ENCODE peak calls at places on chromosomes 7 and 10, in seven cellular contexts. P, S, C, U, Z, B and N are unnamed samples. For H3K4me1, the result is how much of the 10 kb centered on the place peaks cover.

GRCh38 chr10:120949511-120950102 is 98.4 kb downstream of the WDR11 start:
- DNase-seq in P (no peak), S (no peak), C (no peak), U (no peak), Z (peak), B (peak), N (no peak)

GRCh38 chr7:1885465-1886226 is 215.6 kb downstream of the ELFN1 start:
- DNase-seq in P (no peak), S (no peak), C (no peak), U (no peak), Z (no peak), B (no peak), N (peak)

GRCh38 chr7:47610506-47611044 is 28.7 kb upstream of the TNS3 start:
- DNase-seq in P (peak), S (no peak), C (no peak), U (no peak), Z (no peak), B (no peak), N (no peak)

GRCh38 chr7:155377071-155377836 is 79.6 kb downstream of the INSIG1 start:
- DNase-seq in P (no peak), S (no peak), C (no peak), U (no peak), Z (no peak), B (peak), N (no peak)

GRCh38 chr10:77320852-77321496 is 316.6 kb downstream of the KCNMA1 start:
- DNase-seq in P (no peak), S (no peak), C (no peak), U (no peak), Z (no peak), B (no peak), N (no peak)

GRCh38 chr10:120386896-120387295 is 70.1 kb upstream of the PLPP4 start:
- DNase-seq in P (no peak), S (no peak), C (no peak), U (no peak), Z (no peak), B (no peak), N (no peak)

GRCh38 chr10:30396708-30397107 is 37.3 kb upstream of the MAP3K8 start:
- DNase-seq in P (no peak), S (no peak), C (no peak), U (no peak), Z (no peak), B (no peak), N (no peak)

GRCh38 chr10:46555366-46555712 is 1.1 kb downstream of the GPRIN2 start:
- DNase-seq in P (no peak), S (peak), C (no peak), U (peak), Z (peak), B (peak), N (peak)

GRCh38 chr10:130902471-130902870 is 409.1 kb downstream of the TCERG1L start:
- DNase-seq in P (no peak), S (no peak), C (no peak), U (no peak), Z (no peak), B (no peak), N (no peak)

GRCh38 chr7:128417071-128417470 is 7.3 kb upstream of the IMPDH1 start:
- DNase-seq in P (no peak), S (no peak), C (no peak), U (no peak), Z (no peak), B (no peak), N (no peak)

GRCh38 chr10:52951819-52952218 is 179.2 kb upstream of the MBL2 start:
- DNase-seq in P (no peak), S (peak), C (no peak), U (no peak), Z (peak), B (peak), N (no peak)

GRCh38 chr7:144516729-144517128 is 113.2 kb upstream of the NOBOX start:
- DNase-seq in P (no peak), S (no peak), C (no peak), U (no peak), Z (no peak), B (no peak), N (no peak)

DNA sequence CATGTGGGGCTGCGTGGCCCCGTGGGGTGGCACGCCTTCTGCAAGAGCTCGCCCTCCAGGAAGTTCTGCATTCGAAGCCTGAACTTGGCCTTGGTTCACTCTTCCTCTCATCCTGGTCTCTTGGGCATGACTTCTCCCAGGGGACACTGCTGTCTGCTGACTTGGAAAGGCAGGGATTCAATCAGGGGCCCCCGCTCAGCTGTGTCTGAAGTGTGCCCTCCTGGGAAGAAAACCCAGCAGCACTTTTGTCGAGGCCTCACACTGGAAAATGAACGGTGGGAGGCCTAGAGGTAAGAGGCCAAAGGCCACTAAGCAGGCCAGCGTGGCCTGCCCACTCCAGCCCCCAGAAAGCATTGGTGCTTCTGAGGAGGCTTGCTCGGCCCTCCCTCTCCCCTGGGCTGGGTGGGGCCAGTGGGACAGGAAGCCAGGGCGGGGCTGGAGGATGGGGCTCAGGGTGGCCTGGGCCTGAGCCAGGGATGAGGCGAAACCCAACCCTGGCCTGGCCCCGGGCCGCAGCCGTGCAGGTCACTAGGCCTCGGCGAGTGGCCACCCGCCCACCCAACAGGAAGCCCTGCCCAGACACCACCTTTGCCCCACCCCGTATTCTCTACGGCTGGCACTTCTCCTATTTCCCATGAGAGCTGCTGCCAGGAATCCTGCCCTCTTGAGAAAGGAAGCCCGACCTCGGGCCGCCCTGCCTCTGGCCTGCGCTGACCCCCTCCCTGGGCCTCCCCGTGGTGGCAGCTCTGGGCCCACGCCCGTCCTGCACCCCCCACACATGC is 81.1 kb downstream of the ZMIZ1 start:
- DNase-seq in P (peak), S (no peak), C (peak), U (peak), Z (peak), B (peak), N (peak)
- H3K4me1 ChIP-seq in P (half or more), S (under half), C (under half), U (under half), Z (under half), B (under half), N (half or more)

DNA sequence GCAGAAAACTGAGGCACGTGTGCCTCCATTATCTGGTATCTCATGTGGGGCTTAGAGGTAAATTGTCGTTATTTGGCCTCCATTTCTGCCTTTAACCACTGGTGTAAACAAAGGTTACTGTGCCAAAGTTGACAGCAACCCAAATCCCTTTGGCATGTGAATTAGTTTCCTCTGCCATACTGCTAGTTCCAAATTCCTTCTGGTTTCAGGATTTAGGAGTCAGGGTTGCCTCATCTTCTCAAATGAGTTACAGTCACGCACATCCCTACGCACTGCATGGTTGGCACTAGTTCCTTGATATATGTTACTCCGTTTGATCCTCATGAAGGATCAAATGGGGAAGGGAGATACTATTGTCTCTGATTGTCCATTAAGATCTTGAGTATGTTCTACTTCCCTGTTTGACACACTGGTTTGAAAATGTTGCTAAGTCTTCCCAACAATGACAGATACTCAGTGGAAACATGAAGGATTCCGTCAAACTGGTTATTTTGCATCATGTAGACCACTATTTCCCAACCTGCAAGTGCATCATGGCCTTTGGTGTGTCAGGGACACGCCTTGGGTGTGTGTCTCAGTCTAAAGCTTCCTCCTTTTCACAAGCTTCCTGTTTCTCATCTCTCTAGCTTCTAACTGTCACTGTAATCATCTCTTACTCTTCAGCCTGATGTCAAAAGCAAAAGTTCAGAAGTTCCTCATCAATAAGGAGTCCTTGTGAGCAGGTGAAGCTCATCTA is at the start of gene LIPN:
- DNase-seq in P (no peak), S (no peak), C (no peak), U (no peak), Z (no peak), B (no peak), N (no peak)
- H3K27ac ChIP-seq in P (no peak), S (no peak), C (no peak), U (no peak), Z (no peak), B (no peak), N (no peak)

GRCh38 chr10:80201592-80202256 is 3.6 kb downstream of the ANXA11 start:
- DNase-seq in P (peak), S (no peak), C (no peak), U (no peak), Z (no peak), B (no peak), N (no peak)
- H3K4me1 ChIP-seq in P (half or more), S (under half), C (half or more), U (under half), Z (under half), B (under half), N (half or more)

DNA sequence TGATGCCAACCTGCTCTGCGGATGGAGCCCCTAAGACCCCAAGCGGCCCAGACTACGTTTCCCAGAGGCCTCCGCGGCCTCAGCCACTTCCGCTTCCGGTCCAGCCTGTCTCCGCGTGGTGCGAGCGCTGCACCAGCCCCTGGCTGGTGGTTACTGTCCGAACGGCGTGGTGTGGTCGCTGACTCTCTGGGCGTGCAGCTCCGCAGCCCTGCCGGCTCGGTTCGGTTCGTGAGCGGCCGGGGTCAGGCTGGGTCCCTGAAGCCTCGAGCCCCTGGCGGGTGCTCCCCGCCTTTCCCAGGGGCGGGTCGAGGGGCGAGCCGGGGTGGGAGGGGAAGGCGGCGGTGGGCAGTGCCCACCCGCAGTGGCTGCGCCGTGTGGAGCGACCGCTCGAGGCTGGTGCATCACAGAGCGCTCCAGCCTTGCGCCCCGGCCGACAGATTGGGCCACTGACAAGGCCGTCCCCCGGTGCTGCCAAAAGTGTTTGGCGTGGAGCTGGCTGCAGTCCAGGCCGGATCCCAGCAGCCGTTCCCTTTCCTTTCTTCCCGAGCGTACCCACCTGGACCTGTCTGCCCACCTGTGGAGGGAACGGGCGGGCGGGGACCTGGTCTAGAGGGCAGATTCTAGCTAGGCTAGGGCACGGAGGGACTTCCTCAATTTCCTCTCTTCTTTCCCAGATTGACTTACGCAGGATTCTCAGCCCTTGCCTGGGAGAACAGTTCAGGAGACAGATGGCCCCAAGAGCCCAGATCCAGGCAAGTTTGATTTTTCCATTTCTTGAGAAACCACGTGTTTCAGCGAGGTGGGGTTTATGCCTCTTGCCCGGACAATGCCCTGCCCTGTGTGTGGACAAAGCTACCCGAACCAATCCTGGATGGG is at the start of gene ZNF485:
- DNase-seq in P (peak), S (peak), C (peak), U (peak), Z (peak), B (peak), N (peak)
- H3K27ac ChIP-seq in P (no peak), S (peak), C (peak), U (peak), Z (no peak), B (no peak), N (peak)

GRCh38 chr10:73907841-73908517 is 3.0 kb upstream of the PLAU start:
- DNase-seq in P (peak), S (no peak), C (no peak), U (no peak), Z (no peak), B (no peak), N (no peak)

GRCh38 chr10:73910764-73911552 is at the start of gene PLAU:
- DNase-seq in P (peak), S (peak), C (peak), U (peak), Z (peak), B (peak), N (peak)

GRCh38 chr10:73909716-73910115 is 1.2 kb upstream of the PLAU start:
- DNase-seq in P (no peak), S (no peak), C (no peak), U (no peak), Z (no peak), B (no peak), N (no peak)

GRCh38 chr10:73910401-73910763 is 550 bp upstream of the PLAU start:
- DNase-seq in P (no peak), S (no peak), C (no peak), U (no peak), Z (no peak), B (peak), N (peak)

GRCh38 chr10:73908853-73909611 is 1.9 kb upstream of the PLAU start:
- DNase-seq in P (no peak), S (no peak), C (no peak), U (peak), Z (no peak), B (no peak), N (peak)
- H3K4me1 ChIP-seq in P (half or more), S (under half), C (under half), U (under half), Z (under half), B (under half), N (under half)

GRCh38 chr7:50543776-50544442 is 21.3 kb downstream of the DDC start:
- DNase-seq in P (no peak), S (no peak), C (no peak), U (no peak), Z (no peak), B (no peak), N (no peak)

GRCh38 chr7:50539725-50540124 is 25.5 kb downstream of the DDC start:
- DNase-seq in P (no peak), S (no peak), C (no peak), U (no peak), Z (no peak), B (no peak), N (no peak)

GRCh38 chr7:50540785-50541579 is 24.2 kb downstream of the DDC start:
- DNase-seq in P (no peak), S (no peak), C (no peak), U (no peak), Z (no peak), B (no peak), N (peak)

GRCh38 chr7:50544992-50545391 is 20.2 kb downstream of the DDC start:
- DNase-seq in P (no peak), S (no peak), C (no peak), U (no peak), Z (no peak), B (no peak), N (no peak)

GRCh38 chr7:50542132-50542531 is 23.1 kb downstream of the DDC start:
- DNase-seq in P (no peak), S (no peak), C (no peak), U (no peak), Z (no peak), B (no peak), N (no peak)
- H3K27ac ChIP-seq in P (no peak), S (no peak), C (no peak), U (no peak), Z (no peak), B (no peak), N (no peak)

GRCh38 chr7:35021445-35021844 is 15.8 kb downstream of the DPY19L1 start:
- DNase-seq in P (no peak), S (no peak), C (no peak), U (no peak), Z (no peak), B (no peak), N (no peak)
- H3K4me1 ChIP-seq in P (under half), S (under half), C (under half), U (under half), Z (under half), B (under half), N (under half)

GRCh38 chr7:6387734-6388294 is 59.9 kb downstream of the DAGLB start:
- DNase-seq in P (no peak), S (no peak), C (no peak), U (no peak), Z (no peak), B (no peak), N (no peak)
- H3K27ac ChIP-seq in P (peak), S (no peak), C (no peak), U (no peak), Z (no peak), B (no peak), N (no peak)